ENCODE peak calls at places on chromosomes 13 and 19, in nine cellular contexts. R is tibial artery, Z is cardiac muscle cell, N is AG04450, T is GM23338, A is RWPE1, C is Peyer's patch, S is SK-N-MC, G is transverse colon. J is an unnamed sample.
A peak's percentile ranks its signal among the peaks of the same experiment; 100 is the strongest.

GRCh38 chr19:13997637-13997962 is 8.5 kb downstream of the RFX1 start:
- DNase-seq in T (no peak), N (no peak), A (no peak), Z (no peak), C (no peak), G (no peak), R (no peak), S (no peak), J (no peak)

GRCh38 chr19:33194884-33195710 is 967 bp downstream of the LRP3 start:
- DNase-seq in N (no peak), G (peak; percentile 24), Z (peak; percentile 69), T (peak; percentile 58), R (no peak), C (no peak), S (no peak), A (no peak), J (peak; percentile 82)

GRCh38 chr13:36818483-36819063 is 449 bp upstream of the RFXAP start:
- DNase-seq in G (no peak), S (no peak), N (no peak), R (no peak), C (no peak), Z (no peak), A (peak; percentile 10), T (no peak), J (no peak)

GRCh38 chr19:43152217-43152616 is 34.1 kb downstream of the PSG5 start:
- DNase-seq in R (no peak), G (no peak), N (no peak), C (no peak), A (no peak), T (no peak), S (no peak), Z (no peak), J (no peak)

GRCh38 chr13:94369862-94370491 is 109.5 kb downstream of the DCT start:
- DNase-seq in G (peak; percentile 7), S (no peak), R (no peak), C (no peak), N (peak; percentile 51), T (no peak), Z (peak; percentile 62), A (no peak), J (no peak)

GRCh38 chr13:75181906-75182305 is 300.1 kb downstream of the TBC1D4 start:
- DNase-seq in C (no peak), S (no peak), T (no peak), Z (peak; percentile 93), A (no peak), G (no peak), R (no peak), N (peak; percentile 32), J (no peak)

GRCh38 chr19:3831601-3832000 is 37.2 kb downstream of the ZFR2 start:
- DNase-seq in N (no peak), S (no peak), A (no peak), G (no peak), T (no peak), Z (no peak), R (no peak), C (no peak), J (no peak)

GRCh38 chr19:1590641-1591397 is 1.8 kb downstream of the MBD3 start:
- DNase-seq in Z (peak; percentile 31), T (peak; percentile 61), A (no peak), N (no peak), S (no peak), G (peak; percentile 32), R (no peak), C (no peak), J (no peak)

GRCh38 chr13:109816979-109817275 is 30.5 kb upstream of the IRS2 start:
- DNase-seq in Z (peak; percentile 42), N (no peak), A (no peak), T (no peak), C (no peak), S (no peak), G (no peak), R (no peak), J (no peak)

GRCh38 chr19:38709119-38709518 is 35.2 kb downstream of the CAPN12 start:
- DNase-seq in Z (no peak), A (no peak), S (no peak), T (no peak), N (no peak), G (no peak), C (no peak), R (no peak), J (no peak)

GRCh38 chr19:38705197-38706019 is 38.9 kb downstream of the CAPN12 start:
- DNase-seq in Z (no peak), G (no peak), C (no peak), T (no peak), S (no peak), R (no peak), N (no peak), A (no peak), J (no peak)

GRCh38 chr19:38706792-38707511 is 37.3 kb downstream of the CAPN12 start:
- DNase-seq in C (no peak), A (no peak), R (no peak), G (no peak), S (no peak), N (no peak), T (peak; percentile 41), Z (no peak), J (no peak)

GRCh38 chr19:38708413-38709024 is 35.8 kb downstream of the CAPN12 start:
- DNase-seq in R (no peak), N (no peak), S (no peak), A (no peak), T (no peak), C (no peak), G (no peak), Z (no peak), J (no peak)

DNA sequence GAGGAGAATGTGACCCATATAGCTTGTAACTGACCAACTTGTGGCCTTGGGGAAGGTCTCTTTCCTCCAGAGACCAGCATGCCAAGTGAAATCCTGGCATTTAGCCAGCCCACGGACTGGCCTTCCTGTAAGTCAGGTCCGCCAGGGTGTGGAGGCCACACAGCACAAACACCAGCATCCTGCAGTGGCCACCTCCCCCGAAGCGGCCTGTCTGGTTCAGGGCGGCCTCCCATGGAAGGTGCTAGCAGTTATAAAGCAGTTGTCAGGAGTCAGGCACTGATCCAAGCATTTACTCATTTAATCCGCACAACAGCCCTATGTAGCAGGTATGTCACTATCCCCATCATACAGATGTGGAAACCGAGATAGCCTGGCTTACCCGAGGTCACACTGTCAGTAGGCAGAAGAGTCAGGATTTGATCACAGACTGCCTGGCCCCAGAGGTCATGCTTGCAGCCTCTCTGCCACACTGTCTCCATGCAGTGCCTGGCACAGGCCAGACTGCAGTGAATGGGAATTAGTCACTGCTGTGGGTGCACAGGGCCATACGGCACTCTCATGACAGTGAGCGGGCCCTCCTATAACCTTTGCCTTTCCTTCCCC is 36.7 kb downstream of the CAPN12 start:
- DNase-seq in S (no peak), R (no peak), Z (peak; percentile 61), A (no peak), G (no peak), N (no peak), T (no peak), C (no peak), J (peak; percentile 83)
- H3K27ac ChIP-seq in S (no peak overlapping the region), R (peak overlapping the region; percentile 94), Z (peak overlapping the region; percentile 30), A (peak overlapping the region; percentile 87), G (peak overlapping the region; percentile 78), N (peak overlapping the region; percentile 21), T (no peak overlapping the region), C (peak overlapping the region; percentile 66), J (peak overlapping the region; percentile 26)

GRCh38 chr13:63026285-63026797 is 1610.7 kb upstream of the PCDH20 start:
- DNase-seq in C (no peak), R (no peak), G (no peak), Z (no peak), A (no peak), T (no peak), S (no peak), N (no peak), J (no peak)
- H3K27ac ChIP-seq in C (no peak overlapping the region), R (no peak overlapping the region), G (no peak overlapping the region), Z (no peak overlapping the region), A (no peak overlapping the region), T (no peak overlapping the region), S (no peak overlapping the region), N (no peak overlapping the region), J (no peak overlapping the region)

GRCh38 chr13:90386090-90386489 is 961.4 kb upstream of the MIR17HG start:
- DNase-seq in G (no peak), R (no peak), Z (no peak), T (no peak), N (no peak), A (no peak), C (no peak), S (no peak), J (no peak)

DNA sequence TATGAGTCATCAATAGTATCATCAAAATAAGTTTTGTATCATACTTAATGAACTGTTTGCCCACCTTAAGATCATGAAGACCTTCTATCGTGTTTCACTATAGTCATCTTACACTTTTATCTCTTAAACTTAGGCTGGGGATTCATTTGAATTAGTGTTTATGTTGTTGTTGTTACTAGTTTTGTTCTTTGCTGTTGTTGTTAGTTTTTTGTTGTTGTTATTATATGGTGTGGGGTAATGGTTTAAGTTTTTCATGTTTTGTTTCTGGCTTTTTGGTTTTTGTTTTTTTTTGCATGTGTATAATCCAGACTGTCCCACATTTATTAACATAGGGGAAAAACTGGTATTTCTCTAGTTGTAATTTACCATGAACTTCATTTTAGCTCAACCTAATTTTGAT is 965.1 kb upstream of the MIR17HG start:
- DNase-seq in C (no peak), N (no peak), A (no peak), T (no peak), S (no peak), G (no peak), Z (no peak), R (no peak), J (no peak)
- H3K27ac ChIP-seq in C (no peak overlapping the region), N (no peak overlapping the region), A (no peak overlapping the region), T (no peak overlapping the region), S (no peak overlapping the region), G (no peak overlapping the region), Z (no peak overlapping the region), R (no peak overlapping the region), J (no peak overlapping the region)

GRCh38 chr13:72852207-72852606 is 70.3 kb downstream of the PIBF1 start:
- DNase-seq in S (no peak), N (no peak), C (no peak), T (no peak), A (no peak), G (no peak), Z (no peak), R (no peak), J (no peak)

GRCh38 chr13:72850959-72851677 is 69.2 kb downstream of the PIBF1 start:
- DNase-seq in N (no peak), T (peak; percentile 17), S (no peak), G (no peak), A (no peak), R (no peak), Z (no peak), C (no peak), J (no peak)

GRCh38 chr13:72849571-72849970 is 67.6 kb downstream of the PIBF1 start:
- DNase-seq in C (no peak), A (no peak), R (no peak), T (no peak), N (no peak), S (no peak), Z (peak; percentile 28), G (no peak), J (no peak)

GRCh38 chr13:72851678-72852014 is 69.7 kb downstream of the PIBF1 start:
- DNase-seq in C (no peak), G (no peak), N (no peak), T (no peak), Z (no peak), S (no peak), A (no peak), R (no peak), J (no peak)

DNA sequence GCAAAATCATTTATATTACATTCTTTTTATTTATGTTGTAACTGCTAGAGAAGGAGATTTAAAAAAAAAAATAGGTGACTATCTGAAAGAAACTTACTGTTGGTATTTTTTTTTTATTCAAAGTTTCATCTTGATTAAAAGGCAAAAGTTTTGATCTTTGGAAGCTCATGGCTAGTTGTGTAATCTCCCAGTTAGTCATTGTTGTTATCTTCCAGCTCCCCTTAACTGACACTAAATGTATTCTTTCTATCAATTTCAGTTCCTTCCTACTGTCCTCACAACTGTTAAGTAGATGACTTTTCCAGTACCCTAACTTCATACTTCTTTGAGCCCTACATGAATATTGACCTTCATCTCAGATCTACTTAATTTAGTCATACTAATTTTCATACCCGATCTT is 71.1 kb downstream of the PIBF1 start:
- DNase-seq in C (no peak), T (no peak), R (no peak), N (no peak), Z (peak; percentile 37), A (no peak), S (no peak), G (no peak), J (no peak)
- H3K27ac ChIP-seq in C (no peak overlapping the region), T (no peak overlapping the region), R (no peak overlapping the region), N (no peak overlapping the region), Z (no peak overlapping the region), A (no peak overlapping the region), S (no peak overlapping the region), G (no peak overlapping the region), J (no peak overlapping the region)

J was measured in adrenal gland.